ENCODE peak calls at places on chromosomes 11 and 22, in nine cellular contexts. F is fibroblast of villous mesenchyme, E is BJ, W is mammary epithelial cell, Z is choroid plexus epithelial cell, O is OCI-LY7, I is coronary artery, P is retinal pigment epithelial cell, V is uterus. J is an unnamed sample.

GRCh38 chr11:93477684-93478234 is 65.4 kb downstream of the SMCO4 start:
- DNase-seq in F (no peak), E (no peak), W (no peak), Z (peak; percentile 37), O (no peak), I (no peak), P (no peak), V (no peak), J (peak; percentile 19)

GRCh38 chr11:12216542-12217422 is 106.4 kb downstream of the MICAL2 start:
- DNase-seq in F (peak; percentile 59), E (no peak), W (no peak), Z (peak; percentile 61), O (no peak), I (no peak), P (no peak), V (no peak), J (peak; percentile 59)

GRCh38 chr11:118078972-118079411 is 2.1 kb downstream of the TMPRSS4 start:
- DNase-seq in F (no peak), E (no peak), W (no peak), Z (no peak), O (no peak), I (no peak), P (no peak), V (no peak), J (no peak)

GRCh38 chr11:83033972-83034672 is 37.6 kb downstream of the RAB30 start:
- DNase-seq in F (peak; percentile 85), E (peak; percentile 80), W (peak; percentile 43), Z (peak; percentile 51), O (no peak), I (no peak), P (peak; percentile 33), V (peak; percentile 56), J (peak; percentile 88)

GRCh38 chr11:122717264-122717867 is 61.8 kb downstream of the UBASH3B start:
- DNase-seq in F (no peak), E (no peak), W (no peak), Z (no peak), O (peak; percentile 90), I (no peak), P (no peak), V (no peak), J (no peak)

GRCh38 chr11:34606326-34607120 is 14.4 kb upstream of the EHF start:
- DNase-seq in F (no peak), E (no peak), W (no peak), Z (no peak), O (no peak), I (no peak), P (no peak), V (no peak), J (no peak)

GRCh38 chr11:57763568-57763967 is 2.0 kb downstream of the CTNND1 start:
- DNase-seq in F (peak; percentile 50), E (no peak), W (peak; percentile 58), Z (peak; percentile 58), O (no peak), I (no peak), P (no peak), V (no peak), J (peak; percentile 58)

GRCh38 chr11:110472858-110473257 is 43.1 kb downstream of the FDX1 start:
- DNase-seq in F (peak; percentile 24), E (no peak), W (peak; percentile 65), Z (peak; percentile 51), O (no peak), I (no peak), P (no peak), V (no peak), J (no peak)

GRCh38 chr11:115901069-115901468 is 396.9 kb upstream of the CADM1 start:
- DNase-seq in F (no peak), E (no peak), W (no peak), Z (no peak), O (no peak), I (no peak), P (no peak), V (no peak), J (no peak)

GRCh38 chr11:131934006-131934405 is 563.6 kb downstream of the NTM start:
- DNase-seq in F (no peak), E (no peak), W (no peak), Z (no peak), O (no peak), I (no peak), P (no peak), V (no peak), J (no peak)

GRCh38 chr11:116707746-116708145 is 65.0 kb downstream of the BUD13 start:
- DNase-seq in F (no peak), E (no peak), W (no peak), Z (no peak), O (no peak), I (no peak), P (no peak), V (no peak), J (no peak)

DNA sequence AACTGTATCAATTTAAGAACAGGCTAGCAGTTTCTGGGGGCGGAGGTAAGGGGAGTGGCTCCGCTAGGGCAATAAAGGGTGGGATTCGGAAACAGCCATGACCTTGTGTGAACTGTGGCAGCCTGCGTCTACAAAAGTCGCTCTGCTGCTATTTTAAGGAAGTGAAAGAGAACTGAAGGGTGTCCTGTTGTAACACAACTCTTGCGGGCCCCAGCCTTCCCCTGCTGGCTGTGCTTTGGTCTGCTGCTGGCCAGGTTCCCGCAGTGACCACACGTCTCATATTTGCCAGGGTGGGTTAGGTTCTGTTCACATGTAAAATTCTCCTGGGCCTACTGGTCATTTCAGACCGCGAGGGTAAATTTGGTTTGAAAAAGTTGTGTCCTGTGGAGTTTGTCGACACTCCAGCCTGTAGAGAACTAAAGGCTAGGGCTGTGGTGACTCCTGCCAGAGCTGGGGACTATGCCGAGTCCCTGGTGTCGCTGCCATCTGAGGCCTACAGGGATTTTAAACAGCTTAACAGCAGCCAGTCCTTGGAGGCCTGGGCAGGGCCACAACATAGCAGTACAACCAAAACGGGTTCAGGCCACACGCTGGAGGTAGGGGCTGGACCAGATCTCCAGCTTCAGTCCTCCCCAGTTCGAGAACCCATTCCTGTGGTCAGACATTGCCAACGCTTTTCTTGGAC is 1.1 kb upstream of the PPFIBP2 start:
- DNase-seq in F (peak; percentile 54), E (no peak), W (no peak), Z (peak; percentile 69), O (peak; percentile 91), I (peak; percentile 90), P (no peak), V (peak; percentile 76), J (peak; percentile 15)
- H3K4me3 ChIP-seq in F (peak overlapping the region; percentile 77), E (peak overlapping the region; percentile 67), W (peak overlapping the region; percentile 85), Z (peak overlapping the region; percentile 64), O (peak overlapping the region; percentile 97), I (peak overlapping the region; percentile 91), P (peak overlapping the region; percentile 79), V (peak overlapping the region; percentile 63), J (peak overlapping the region; percentile 66)

GRCh38 chr11:134048028-134048427 is 20.8 kb upstream of the JAM3 start:
- DNase-seq in F (no peak), E (no peak), W (no peak), Z (no peak), O (no peak), I (no peak), P (no peak), V (no peak), J (no peak)

GRCh38 chr11:134050541-134051383 is 18.1 kb upstream of the JAM3 start:
- DNase-seq in F (peak; percentile 68), E (no peak), W (peak; percentile 34), Z (peak; percentile 64), O (peak; percentile 62), I (peak; percentile 79), P (no peak), V (peak; percentile 81), J (peak; percentile 47)

GRCh38 chr11:134046681-134047449 is 22.0 kb upstream of the JAM3 start:
- DNase-seq in F (no peak), E (no peak), W (no peak), Z (no peak), O (no peak), I (no peak), P (no peak), V (no peak), J (no peak)

GRCh38 chr11:134047586-134047999 is 21.3 kb upstream of the JAM3 start:
- DNase-seq in F (peak; percentile 87), E (peak; percentile 54), W (peak; percentile 73), Z (peak; percentile 37), O (no peak), I (peak; percentile 96), P (no peak), V (peak; percentile 92), J (peak; percentile 58)

DNA sequence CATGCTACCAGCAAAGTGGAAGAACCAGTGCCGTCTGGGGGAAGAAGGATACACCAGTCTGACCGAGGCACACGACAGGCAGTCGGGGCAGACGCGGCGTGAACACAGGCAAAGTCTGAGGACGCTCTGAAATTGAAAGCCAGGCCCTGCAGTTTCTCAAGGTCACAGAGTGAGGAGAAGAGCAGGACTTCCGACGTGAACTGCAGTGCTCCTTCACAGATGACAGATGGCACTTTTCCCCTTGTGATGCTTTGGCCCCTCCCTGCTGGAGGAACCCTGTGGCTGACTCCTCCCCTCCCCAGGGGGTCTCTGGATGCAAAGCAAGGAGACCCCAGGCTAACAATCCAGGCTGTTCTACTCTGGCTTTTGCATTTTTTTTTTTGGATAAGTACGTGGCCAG is 19.6 kb upstream of the JAM3 start:
- DNase-seq in F (no peak), E (no peak), W (no peak), Z (no peak), O (peak; percentile 2), I (no peak), P (no peak), V (peak; percentile 13), J (no peak)
- TF ChIP-seq CTCF in F (no peak), E (no peak), W (no peak), Z (no peak), O (no peak), I (no peak), P (no peak), V (no peak), J (no peak)

GRCh38 chr11:36135062-36135461 is 154.2 kb downstream of the COMMD9 start:
- DNase-seq in F (no peak), E (no peak), W (no peak), Z (no peak), O (no peak), I (no peak), P (no peak), V (no peak), J (no peak)
- H3K4me3 ChIP-seq in F (no peak overlapping the region), E (no peak overlapping the region), W (no peak overlapping the region), Z (no peak overlapping the region), O (no peak overlapping the region), I (no peak overlapping the region), P (no peak overlapping the region), V (no peak overlapping the region), J (no peak overlapping the region)

GRCh38 chr22:50169181-50169759 is 1.3 kb upstream of the PANX2 start:
- DNase-seq in F (no peak), E (no peak), W (no peak), Z (no peak), O (no peak), I (no peak), P (no peak), V (no peak), J (no peak)

GRCh38 chr22:50171965-50172421 is 1.5 kb downstream of the PANX2 start:
- DNase-seq in F (no peak), E (no peak), W (no peak), Z (no peak), O (no peak), I (no peak), P (no peak), V (no peak), J (no peak)

GRCh38 chr22:50169774-50170341 is 673 bp upstream of the PANX2 start:
- DNase-seq in F (peak; percentile 28), E (no peak), W (no peak), Z (no peak), O (no peak), I (no peak), P (no peak), V (no peak), J (no peak)

GRCh38 chr22:50171319-50171964 is 911 bp downstream of the PANX2 start:
- DNase-seq in F (no peak), E (no peak), W (no peak), Z (no peak), O (no peak), I (no peak), P (no peak), V (no peak), J (no peak)

GRCh38 chr22:50170453-50171318 is at the start of gene PANX2:
- DNase-seq in F (no peak), E (no peak), W (no peak), Z (peak; percentile 25), O (no peak), I (no peak), P (no peak), V (no peak), J (no peak)
- TF ChIP-seq CTCF in F (no peak), E (no peak), W (no peak), Z (no peak), O (no peak), I (no peak), P (no peak), V (no peak), J (no peak)

J was measured in astrocyte of the spinal cord.